ENCODE peak calls at places on chromosomes 13 and 19, in six cellular contexts. One of them, this sample, is unnamed.

GRCh38 chr13:58906329-58907007 is 1257.3 kb downstream of the DIAPH3 start:
- DNase-seq in posterior cingulate gyrus: no peak
- DNase-seq in kidney tubule cell: no peak
- DNase-seq in SK-N-SH: no peak
- DNase-seq in stimulated activated CD4-positive, alpha-beta T cell treated with anti-CD3 and anti-CD28 coated beads, Interleukin-4, amount 100 ng/mL, for 24 hours: no peak
- DNase-seq in CD4-positive, alpha-beta memory T cell: no peak
- DNase-seq in this sample: no peak

GRCh38 chr19:55027472-55028337 is 10.4 kb downstream of the GP6 start:
- DNase-seq in posterior cingulate gyrus: no peak
- DNase-seq in kidney tubule cell: no peak
- DNase-seq in SK-N-SH: no peak
- DNase-seq in stimulated activated CD4-positive, alpha-beta T cell treated with anti-CD3 and anti-CD28 coated beads, Interleukin-4, amount 100 ng/mL, for 24 hours: no peak
- DNase-seq in CD4-positive, alpha-beta memory T cell: no peak
- DNase-seq in this sample: peak; percentile 90

GRCh38 chr19:33947565-33947964 is 150.9 kb downstream of the KCTD15 start:
- DNase-seq in posterior cingulate gyrus: no peak
- DNase-seq in kidney tubule cell: peak; percentile 2
- DNase-seq in SK-N-SH: no peak
- DNase-seq in stimulated activated CD4-positive, alpha-beta T cell treated with anti-CD3 and anti-CD28 coated beads, Interleukin-4, amount 100 ng/mL, for 24 hours: no peak
- DNase-seq in CD4-positive, alpha-beta memory T cell: no peak
- DNase-seq in this sample: no peak

GRCh38 chr19:14363203-14364097 is 17.8 kb upstream of the ADGRE5 start:
- DNase-seq in posterior cingulate gyrus: peak; percentile 84
- DNase-seq in kidney tubule cell: peak; percentile 80
- DNase-seq in SK-N-SH: peak; percentile 58
- DNase-seq in stimulated activated CD4-positive, alpha-beta T cell treated with anti-CD3 and anti-CD28 coated beads, Interleukin-4, amount 100 ng/mL, for 24 hours: peak; percentile 62
- DNase-seq in CD4-positive, alpha-beta memory T cell: no peak
- DNase-seq in this sample: peak; percentile 59

GRCh38 chr13:77740097-77740496 is 42.6 kb downstream of the SLAIN1 start:
- DNase-seq in posterior cingulate gyrus: no peak
- DNase-seq in kidney tubule cell: no peak
- DNase-seq in SK-N-SH: no peak
- DNase-seq in stimulated activated CD4-positive, alpha-beta T cell treated with anti-CD3 and anti-CD28 coated beads, Interleukin-4, amount 100 ng/mL, for 24 hours: no peak
- DNase-seq in CD4-positive, alpha-beta memory T cell: no peak
- DNase-seq in this sample: no peak

GRCh38 chr13:111532111-111532510 is 211.7 kb downstream of the TEX29 start:
- DNase-seq in posterior cingulate gyrus: no peak
- DNase-seq in kidney tubule cell: no peak
- DNase-seq in SK-N-SH: no peak
- DNase-seq in stimulated activated CD4-positive, alpha-beta T cell treated with anti-CD3 and anti-CD28 coated beads, Interleukin-4, amount 100 ng/mL, for 24 hours: no peak
- DNase-seq in CD4-positive, alpha-beta memory T cell: no peak
- DNase-seq in this sample: no peak

GRCh38 chr13:47623862-47624261 is 377.2 kb downstream of the SUCLA2 start:
- DNase-seq in posterior cingulate gyrus: no peak
- DNase-seq in kidney tubule cell: no peak
- DNase-seq in SK-N-SH: no peak
- DNase-seq in stimulated activated CD4-positive, alpha-beta T cell treated with anti-CD3 and anti-CD28 coated beads, Interleukin-4, amount 100 ng/mL, for 24 hours: no peak
- DNase-seq in CD4-positive, alpha-beta memory T cell: no peak
- DNase-seq in this sample: no peak

GRCh38 chr13:41145136-41145908 is 12.7 kb upstream of the KBTBD6 start:
- DNase-seq in posterior cingulate gyrus: no peak
- DNase-seq in kidney tubule cell: no peak
- DNase-seq in SK-N-SH: no peak
- DNase-seq in stimulated activated CD4-positive, alpha-beta T cell treated with anti-CD3 and anti-CD28 coated beads, Interleukin-4, amount 100 ng/mL, for 24 hours: no peak
- DNase-seq in CD4-positive, alpha-beta memory T cell: no peak
- DNase-seq in this sample: no peak

GRCh38 chr13:43767351-43767901 is 19.3 kb downstream of the ENOX1 start:
- DNase-seq in posterior cingulate gyrus: no peak
- DNase-seq in kidney tubule cell: no peak
- DNase-seq in SK-N-SH: peak; percentile 76
- DNase-seq in stimulated activated CD4-positive, alpha-beta T cell treated with anti-CD3 and anti-CD28 coated beads, Interleukin-4, amount 100 ng/mL, for 24 hours: no peak
- DNase-seq in CD4-positive, alpha-beta memory T cell: no peak
- DNase-seq in this sample: no peak

GRCh38 chr13:96248103-96248502 is 158.2 kb downstream of the HS6ST3 start:
- DNase-seq in posterior cingulate gyrus: no peak
- DNase-seq in kidney tubule cell: no peak
- DNase-seq in SK-N-SH: no peak
- DNase-seq in stimulated activated CD4-positive, alpha-beta T cell treated with anti-CD3 and anti-CD28 coated beads, Interleukin-4, amount 100 ng/mL, for 24 hours: no peak
- DNase-seq in CD4-positive, alpha-beta memory T cell: no peak
- DNase-seq in this sample: no peak

GRCh38 chr13:43445651-43446050 is 341.1 kb downstream of the ENOX1 start:
- DNase-seq in posterior cingulate gyrus: no peak
- DNase-seq in kidney tubule cell: no peak
- DNase-seq in SK-N-SH: no peak
- DNase-seq in stimulated activated CD4-positive, alpha-beta T cell treated with anti-CD3 and anti-CD28 coated beads, Interleukin-4, amount 100 ng/mL, for 24 hours: no peak
- DNase-seq in CD4-positive, alpha-beta memory T cell: no peak
- DNase-seq in this sample: no peak

GRCh38 chr19:45668342-45668871 is 386 bp downstream of the GIPR start:
- DNase-seq in posterior cingulate gyrus: no peak
- DNase-seq in kidney tubule cell: no peak
- DNase-seq in SK-N-SH: no peak
- DNase-seq in stimulated activated CD4-positive, alpha-beta T cell treated with anti-CD3 and anti-CD28 coated beads, Interleukin-4, amount 100 ng/mL, for 24 hours: peak; percentile 26
- DNase-seq in CD4-positive, alpha-beta memory T cell: peak; percentile 33
- DNase-seq in this sample: no peak

GRCh38 chr13:109148243-109148642 is 518.8 kb downstream of the MYO16 start:
- DNase-seq in posterior cingulate gyrus: no peak
- DNase-seq in kidney tubule cell: peak; percentile 1
- DNase-seq in SK-N-SH: no peak
- DNase-seq in stimulated activated CD4-positive, alpha-beta T cell treated with anti-CD3 and anti-CD28 coated beads, Interleukin-4, amount 100 ng/mL, for 24 hours: no peak
- DNase-seq in CD4-positive, alpha-beta memory T cell: no peak
- DNase-seq in this sample: no peak

GRCh38 chr19:911197-912033 is 1.6 kb downstream of the R3HDM4 start:
- DNase-seq in posterior cingulate gyrus: no peak
- DNase-seq in kidney tubule cell: no peak
- DNase-seq in SK-N-SH: peak; percentile 59
- DNase-seq in stimulated activated CD4-positive, alpha-beta T cell treated with anti-CD3 and anti-CD28 coated beads, Interleukin-4, amount 100 ng/mL, for 24 hours: no peak
- DNase-seq in CD4-positive, alpha-beta memory T cell: no peak
- DNase-seq in this sample: no peak

GRCh38 chr13:100610399-100611347 is 22.1 kb upstream of the GGACT start:
- DNase-seq in posterior cingulate gyrus: no peak
- DNase-seq in kidney tubule cell: no peak
- DNase-seq in SK-N-SH: no peak
- DNase-seq in stimulated activated CD4-positive, alpha-beta T cell treated with anti-CD3 and anti-CD28 coated beads, Interleukin-4, amount 100 ng/mL, for 24 hours: no peak
- DNase-seq in CD4-positive, alpha-beta memory T cell: no peak
- DNase-seq in this sample: peak; percentile 79